ENCODE peak calls at places on chromosomes 3 and 15, in four cellular contexts. P is upper lobe of left lung, D is stomach, R is ovary. B is an unnamed sample. For H3K27me3, the result is how much of the 10 kb centered on the place peaks cover.

GRCh38 chr3:71153753-71154152 is 429.8 kb downstream of the FOXP1 start:
- DNase-seq in P (no peak), D (no peak), R (no peak), B (no peak)

GRCh38 chr3:153173758-153174516 is 11.9 kb downstream of the RAP2B start:
- DNase-seq in P (no peak), D (no peak), R (no peak), B (no peak)

GRCh38 chr3:32500880-32501784 is 1.5 kb downstream of the CMTM6 start:
- DNase-seq in P (no peak), D (no peak), R (no peak), B (peak)

GRCh38 chr3:112579697-112580096 is 17.9 kb downstream of the SLC35A5 start:
- DNase-seq in P (no peak), D (no peak), R (no peak), B (no peak)

GRCh38 chr15:56587686-56588085 is 122.7 kb upstream of the MNS1 start:
- DNase-seq in P (no peak), D (no peak), R (no peak), B (no peak)

GRCh38 chr3:98733778-98734281 is 29.3 kb upstream of the ST3GAL6 start:
- DNase-seq in P (peak), D (no peak), R (no peak), B (peak)

GRCh38 chr3:48765376-48765775 is 48.4 kb upstream of the IP6K2 start:
- DNase-seq in P (no peak), D (peak), R (no peak), B (no peak)

GRCh38 chr15:62899090-62899493 is 143.5 kb upstream of the TPM1 start:
- DNase-seq in P (no peak), D (no peak), R (no peak), B (peak)

GRCh38 chr3:116423945-116424344 is 21.3 kb downstream of the LSAMP start:
- DNase-seq in P (no peak), D (no peak), R (no peak), B (no peak)

GRCh38 chr15:25417604-25418003 is 21.2 kb downstream of the UBE3A start:
- DNase-seq in P (no peak), D (no peak), R (no peak), B (no peak)

GRCh38 chr15:78276032-78276943 is 11.9 kb downstream of the DNAJA4 start:
- DNase-seq in P (no peak), D (no peak), R (no peak), B (no peak)

GRCh38 chr15:94972314-94972713 is 741.0 kb downstream of the MCTP2 start:
- DNase-seq in P (no peak), D (no peak), R (no peak), B (no peak)

DNA sequence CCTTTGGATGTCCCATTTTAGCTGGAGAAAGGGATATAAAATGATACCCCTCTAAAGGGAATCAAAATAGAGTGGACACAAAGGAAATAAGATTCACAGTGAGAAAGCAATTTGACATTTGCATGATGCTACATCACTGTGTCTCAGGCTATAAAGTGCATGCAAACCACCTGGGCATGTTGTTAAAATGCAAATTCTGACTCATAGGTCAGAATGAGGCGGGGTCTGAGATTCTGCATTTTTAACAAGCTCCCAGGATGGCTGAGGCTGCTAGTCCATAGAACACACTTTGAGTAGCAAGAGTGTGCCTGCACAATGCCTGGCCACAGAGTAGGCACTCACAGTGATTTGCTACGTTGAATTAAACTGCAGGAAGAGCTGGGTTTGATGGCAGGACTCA is 48.2 kb downstream of the NTRK3 start:
- DNase-seq in P (no peak), D (no peak), R (no peak), B (no peak)
- TF ChIP-seq POLR2A in P (no peak), D (no peak), R (no peak), B (no peak)

GRCh38 chr3:120597445-120598049 is 1.4 kb downstream of the NDUFB4 start:
- DNase-seq in P (no peak), D (no peak), R (no peak), B (no peak)

GRCh38 chr3:120595788-120596115 is 384 bp upstream of the NDUFB4 start:
- DNase-seq in P (no peak), D (no peak), R (no peak), B (no peak)

GRCh38 chr3:120599211-120599610 is 3.1 kb downstream of the NDUFB4 start:
- DNase-seq in P (no peak), D (no peak), R (no peak), B (no peak)

GRCh38 chr3:120596116-120596852 is at the start of gene NDUFB4:
- DNase-seq in P (peak), D (peak), R (peak), B (peak)

GRCh38 chr3:120596853-120597223 is 702 bp downstream of the NDUFB4 start:
- DNase-seq in P (no peak), D (no peak), R (no peak), B (no peak)
- H3K27ac ChIP-seq in P (peak), D (peak), R (peak), B (peak)

GRCh38 chr3:138829886-138830510 is 4.7 kb downstream of the PIK3CB start:
- DNase-seq in P (no peak), D (no peak), R (no peak), B (no peak)

GRCh38 chr3:138818175-138818574 is 16.6 kb downstream of the PIK3CB start:
- DNase-seq in P (no peak), D (no peak), R (no peak), B (no peak)

GRCh38 chr3:138827222-138827621 is 7.5 kb downstream of the PIK3CB start:
- DNase-seq in P (no peak), D (no peak), R (no peak), B (no peak)

GRCh38 chr3:138829097-138829496 is 5.6 kb downstream of the PIK3CB start:
- DNase-seq in P (no peak), D (no peak), R (no peak), B (no peak)

GRCh38 chr3:138824114-138824506 is 10.6 kb downstream of the PIK3CB start:
- DNase-seq in P (no peak), D (no peak), R (no peak), B (no peak)
- H3K27me3 ChIP-seq in P (under half), D (under half), R (under half), B (under half)

GRCh38 chr3:186930639-186931486 is 537 bp downstream of the ST6GAL1 start:
- DNase-seq in P (peak), D (peak), R (peak), B (peak)
- TF ChIP-seq POLR2A in P (no peak), D (no peak), R (no peak), B (no peak)

DNA sequence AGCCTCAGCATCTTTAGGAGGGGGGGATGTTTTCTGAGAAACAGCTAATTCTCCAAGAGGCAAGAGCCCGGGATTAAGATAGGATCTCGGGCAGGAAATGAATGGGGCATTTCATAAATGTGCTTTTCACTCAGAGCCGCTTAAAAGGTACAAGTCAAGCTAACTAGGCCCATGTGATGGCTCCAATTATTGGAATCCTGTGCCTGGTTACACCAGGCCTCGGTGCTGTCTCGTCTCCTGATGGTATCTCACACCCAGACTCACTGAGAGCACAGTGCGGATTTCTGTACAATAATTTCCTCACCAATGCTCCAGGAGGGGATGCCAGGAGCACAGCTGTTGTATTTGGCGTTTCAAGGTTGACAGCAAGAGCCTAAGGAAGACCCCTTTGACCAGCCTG is 257.0 kb downstream of the XXYLT1 start:
- DNase-seq in P (no peak), D (no peak), R (no peak), B (no peak)
- H3K27ac ChIP-seq in P (no peak), D (no peak), R (no peak), B (no peak)

GRCh38 chr15:77091072-77091471 is 20.2 kb upstream of the TSPAN3 start:
- DNase-seq in P (no peak), D (no peak), R (no peak), B (no peak)
- H3K27me3 ChIP-seq in P (under half), D (under half), R (under half), B (under half)

GRCh38 chr3:29140706-29141105 is 140.2 kb upstream of the RBMS3 start:
- DNase-seq in P (no peak), D (no peak), R (no peak), B (no peak)

GRCh38 chr3:29143151-29143550 is 137.7 kb upstream of the RBMS3 start:
- DNase-seq in P (no peak), D (no peak), R (no peak), B (no peak)

GRCh38 chr3:29144361-29144760 is 136.5 kb upstream of the RBMS3 start:
- DNase-seq in P (no peak), D (no peak), R (no peak), B (no peak)

GRCh38 chr3:29141197-29141911 is 139.5 kb upstream of the RBMS3 start:
- DNase-seq in P (no peak), D (no peak), R (no peak), B (no peak)

GRCh38 chr3:29141912-29142262 is 139.0 kb upstream of the RBMS3 start:
- DNase-seq in P (no peak), D (no peak), R (no peak), B (no peak)
- TF ChIP-seq POLR2A in P (no peak), D (no peak), R (no peak), B (no peak)

B was measured in right lobe of liver.